ENCODE peak calls at places on chromosomes 13 and 19, in ten cellular contexts. Z is stimulated activated CD4-positive, alpha-beta T cell treated with anti-CD3 and anti-CD28 coated beads, Interleukin-4, amount 100 ng/mL, for 1 hour; W is thyroid gland; V is CD8-positive, alpha-beta T cell; H is HEK293T; R is NCI-H1436; J is activated naive CD8-positive, alpha-beta T cell treated with anti-CD3 and anti-CD28 coated beads, Interleukin-2, amount 50 U/mL, for 24 hours; X is mesenteric fat pad; F is GM12865; A is astrocyte. C is an unnamed sample.

GRCh38 chr13:32125221-32125621 is 93.6 kb downstream of the FRY start:
- DNase-seq in Z (no peak), W (no peak), V (no peak), H (no peak), R (no peak), J (no peak), X (no peak), F (no peak), A (no peak), C (no peak)

GRCh38 chr19:19162495-19162894 is 7.6 kb downstream of the MEF2B start:
- DNase-seq in Z (no peak), W (no peak), V (no peak), H (no peak), R (no peak), J (no peak), X (no peak), F (no peak), A (no peak), C (no peak)

GRCh38 chr19:512548-513365 is 5.5 kb downstream of the TPGS1 start:
- DNase-seq in Z (no peak), W (peak), V (no peak), H (no peak), R (peak), J (no peak), X (no peak), F (no peak), A (no peak), C (peak)

GRCh38 chr13:100980171-100980570 is 305.6 kb upstream of the TMTC4 start:
- DNase-seq in Z (no peak), W (no peak), V (no peak), H (no peak), R (no peak), J (no peak), X (no peak), F (no peak), A (peak), C (no peak)

GRCh38 chr19:35353635-35354034 is 4.6 kb upstream of the FFAR3 start:
- DNase-seq in Z (no peak), W (no peak), V (no peak), H (no peak), R (no peak), J (no peak), X (peak), F (no peak), A (no peak), C (no peak)

GRCh38 chr13:77896536-77896935 is 22.1 kb downstream of the EDNRB start:
- DNase-seq in Z (no peak), W (no peak), V (no peak), H (no peak), R (no peak), J (no peak), X (no peak), F (no peak), A (peak), C (no peak)

GRCh38 chr13:95137096-95137495 is 164.2 kb downstream of the ABCC4 start:
- DNase-seq in Z (no peak), W (no peak), V (no peak), H (no peak), R (no peak), J (no peak), X (no peak), F (peak), A (no peak), C (no peak)

GRCh38 chr19:3323704-3324103 is 42.7 kb upstream of the NFIC start:
- DNase-seq in Z (no peak), W (no peak), V (no peak), H (no peak), R (no peak), J (no peak), X (no peak), F (no peak), A (no peak), C (no peak)

GRCh38 chr13:113034451-113035208 is 65.6 kb downstream of the MCF2L start:
- DNase-seq in Z (no peak), W (peak), V (no peak), H (peak), R (no peak), J (no peak), X (no peak), F (no peak), A (peak), C (no peak)

GRCh38 chr19:2266183-2266993 is 10.2 kb upstream of the JSRP1 start:
- DNase-seq in Z (peak), W (peak), V (no peak), H (no peak), R (peak), J (peak), X (no peak), F (peak), A (peak), C (peak)

GRCh38 chr13:79870123-79870522 is 389.2 kb downstream of the NDFIP2 start:
- DNase-seq in Z (no peak), W (no peak), V (no peak), H (peak), R (no peak), J (no peak), X (no peak), F (no peak), A (peak), C (no peak)

GRCh38 chr13:65497265-65497664 is 1732.9 kb downstream of the PCDH9 start:
- DNase-seq in Z (no peak), W (no peak), V (no peak), H (no peak), R (no peak), J (no peak), X (no peak), F (no peak), A (peak), C (no peak)

GRCh38 chr19:8489591-8490394 is 12.6 kb downstream of the PRAM1 start:
- DNase-seq in Z (no peak), W (peak), V (no peak), H (no peak), R (no peak), J (no peak), X (no peak), F (no peak), A (no peak), C (no peak)

GRCh38 chr13:94362411-94362909 is 117.0 kb downstream of the DCT start:
- DNase-seq in Z (peak), W (peak), V (peak), H (peak), R (peak), J (peak), X (no peak), F (peak), A (peak), C (peak)

C was measured in DND-41.